ENCODE peak calls at places on chromosomes 13 and 19, in nine cellular contexts. J is lung; L is heart left ventricle; Y is A549; Q is breast epithelium; N is cardiac muscle cell; F is foreskin fibroblast; O is CD4-positive, CD25-positive, alpha-beta regulatory T cell; I is IMR-90. M is an unnamed sample.

GRCh38 chr19:54231077-54231931 is 8.5 kb upstream of the LILRB3 start:
- DNase-seq in J (peak), L (peak), Y (peak), Q (peak), N (peak), F (peak), O (peak), I (peak), M (peak)

GRCh38 chr13:110916671-110917142 is 1.8 kb upstream of the ANKRD10 start:
- DNase-seq in J (no peak), L (no peak), Y (no peak), Q (peak), N (peak), F (peak), O (no peak), I (peak), M (peak)

GRCh38 chr19:18906605-18907519 is 10.9 kb upstream of the CERS1 start:
- DNase-seq in J (no peak), L (no peak), Y (no peak), Q (no peak), N (no peak), F (no peak), O (no peak), I (no peak), M (no peak)

GRCh38 chr13:108342369-108343289 is 73.1 kb downstream of the TNFSF13B start:
- DNase-seq in J (no peak), L (no peak), Y (peak), Q (no peak), N (peak), F (peak), O (peak), I (peak), M (peak)

GRCh38 chr19:34363094-34363493 is 1.9 kb upstream of the GPI start:
- DNase-seq in J (no peak), L (no peak), Y (no peak), Q (no peak), N (no peak), F (no peak), O (no peak), I (no peak), M (no peak)

GRCh38 chr13:50810998-50811397 is 32.5 kb downstream of the DLEU7 start:
- DNase-seq in J (no peak), L (no peak), Y (no peak), Q (no peak), N (no peak), F (no peak), O (no peak), I (no peak), M (no peak)

GRCh38 chr13:73625562-73626339 is 508.5 kb downstream of the KLF12 start:
- DNase-seq in J (no peak), L (no peak), Y (no peak), Q (no peak), N (no peak), F (no peak), O (peak), I (no peak), M (no peak)

GRCh38 chr19:1000095-1000494 is at the start of gene GRIN3B:
- DNase-seq in J (peak), L (peak), Y (peak), Q (no peak), N (peak), F (peak), O (peak), I (peak), M (peak)

GRCh38 chr19:387777-388176 is 21.2 kb downstream of the C2CD4C start:
- DNase-seq in J (no peak), L (no peak), Y (no peak), Q (no peak), N (no peak), F (no peak), O (no peak), I (no peak), M (no peak)

GRCh38 chr13:43684947-43685725 is 101.6 kb downstream of the ENOX1 start:
- DNase-seq in J (no peak), L (no peak), Y (no peak), Q (no peak), N (no peak), F (no peak), O (no peak), I (no peak), M (no peak)

GRCh38 chr19:44643605-44644390 is at the start of gene PVR:
- DNase-seq in J (peak), L (peak), Y (peak), Q (peak), N (peak), F (peak), O (no peak), I (peak), M (peak)

GRCh38 chr19:27918818-27919217 is 1294.1 kb downstream of the UQCRFS1 start:
- DNase-seq in J (no peak), L (no peak), Y (no peak), Q (no peak), N (no peak), F (no peak), O (no peak), I (no peak), M (no peak)

GRCh38 chr19:1290699-1291651 is 5.3 kb downstream of the EFNA2 start:
- DNase-seq in J (no peak), L (no peak), Y (no peak), Q (no peak), N (no peak), F (no peak), O (no peak), I (no peak), M (no peak)

GRCh38 chr13:97974773-97975172 is 21.3 kb downstream of the IPO5 start:
- DNase-seq in J (no peak), L (no peak), Y (no peak), Q (no peak), N (no peak), F (peak), O (no peak), I (no peak), M (peak)

GRCh38 chr19:10230904-10231623 is at the start of gene S1PR2:
- DNase-seq in J (peak), L (peak), Y (peak), Q (peak), N (peak), F (peak), O (peak), I (peak), M (peak)

GRCh38 chr13:59492030-59492636 is 671.6 kb downstream of the DIAPH3 start:
- DNase-seq in J (no peak), L (no peak), Y (no peak), Q (no peak), N (no peak), F (peak), O (no peak), I (peak), M (peak)

GRCh38 chr19:18304496-18305312 is 18.2 kb downstream of the LSM4 start:
- DNase-seq in J (peak), L (peak), Y (no peak), Q (peak), N (peak), F (peak), O (peak), I (peak), M (peak)

GRCh38 chr13:27450921-27451461 is 627 bp upstream of the MTIF3 start:
- DNase-seq in J (peak), L (peak), Y (no peak), Q (peak), N (peak), F (peak), O (peak), I (peak), M (peak)

GRCh38 chr13:99577934-99578917 is 77.0 kb downstream of the TM9SF2 start:
- DNase-seq in J (no peak), L (no peak), Y (no peak), Q (no peak), N (peak), F (peak), O (no peak), I (no peak), M (peak)

GRCh38 chr19:51689751-51690358 is 3.3 kb upstream of the SPACA6 start:
- DNase-seq in J (peak), L (peak), Y (peak), Q (no peak), N (peak), F (peak), O (no peak), I (no peak), M (peak)

GRCh38 chr13:94707400-94708021 is 4.8 kb downstream of the SOX21 start:
- DNase-seq in J (no peak), L (no peak), Y (peak), Q (no peak), N (no peak), F (no peak), O (no peak), I (no peak), M (no peak)

GRCh38 chr19:5073153-5073844 is 104.4 kb downstream of the KDM4B start:
- DNase-seq in J (no peak), L (no peak), Y (no peak), Q (no peak), N (no peak), F (no peak), O (no peak), I (no peak), M (no peak)

GRCh38 chr19:39568604-39569003 is 28.6 kb upstream of the EID2 start:
- DNase-seq in J (no peak), L (no peak), Y (peak), Q (no peak), N (peak), F (peak), O (no peak), I (no peak), M (peak)

GRCh38 chr19:1172353-1173159 is 1.5 kb downstream of the SBNO2 start:
- DNase-seq in J (no peak), L (no peak), Y (no peak), Q (peak), N (peak), F (peak), O (no peak), I (peak), M (peak)

GRCh38 chr19:3464797-3465235 is 15.5 kb downstream of the SMIM24 start:
- DNase-seq in J (no peak), L (no peak), Y (no peak), Q (no peak), N (no peak), F (peak), O (no peak), I (no peak), M (no peak)

GRCh38 chr13:31372454-31372853 is 172.7 kb downstream of the B3GLCT start:
- DNase-seq in J (no peak), L (no peak), Y (no peak), Q (no peak), N (no peak), F (no peak), O (no peak), I (no peak), M (no peak)

GRCh38 chr19:44890366-44891015 is 563 bp upstream of the TOMM40 start:
- DNase-seq in J (peak), L (peak), Y (peak), Q (peak), N (peak), F (peak), O (peak), I (peak), M (peak)

DNA sequence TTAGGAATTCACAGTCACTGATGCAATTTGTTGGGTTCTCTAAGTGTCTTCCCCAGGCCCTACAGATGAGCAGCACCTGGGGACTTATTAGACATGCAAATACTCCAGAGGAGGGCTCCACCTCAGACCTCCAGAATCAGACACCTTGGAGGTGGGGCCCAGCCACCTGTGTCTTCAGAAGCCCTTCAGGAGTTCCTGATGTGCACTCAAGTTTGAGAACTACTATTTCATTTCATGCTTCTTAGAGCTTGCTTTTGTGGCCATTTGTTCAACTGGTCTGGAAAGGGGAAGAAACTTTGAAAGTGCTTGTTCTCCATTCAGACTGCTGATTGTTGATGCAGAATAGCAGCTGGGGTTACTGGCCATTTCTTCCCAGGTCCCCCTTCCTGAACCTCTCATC is 472.0 kb downstream of the COG6 start:
- DNase-seq in J (no peak), L (no peak), Y (no peak), Q (no peak), N (no peak), F (no peak), O (no peak), I (no peak), M (no peak)
- H3K4me3 ChIP-seq in J (no peak), L (no peak), Y (no peak), Q (no peak), N (no peak), F (no peak), O (no peak), I (no peak), M (no peak)

GRCh38 chr19:29810504-29810871 is 1.3 kb upstream of the CCNE1 start:
- DNase-seq in J (no peak), L (no peak), Y (no peak), Q (no peak), N (no peak), F (peak), O (no peak), I (peak), M (peak)
- H3K4me3 ChIP-seq in J (no peak), L (no peak), Y (peak), Q (no peak), N (no peak), F (no peak), O (no peak), I (no peak), M (no peak)

DNA sequence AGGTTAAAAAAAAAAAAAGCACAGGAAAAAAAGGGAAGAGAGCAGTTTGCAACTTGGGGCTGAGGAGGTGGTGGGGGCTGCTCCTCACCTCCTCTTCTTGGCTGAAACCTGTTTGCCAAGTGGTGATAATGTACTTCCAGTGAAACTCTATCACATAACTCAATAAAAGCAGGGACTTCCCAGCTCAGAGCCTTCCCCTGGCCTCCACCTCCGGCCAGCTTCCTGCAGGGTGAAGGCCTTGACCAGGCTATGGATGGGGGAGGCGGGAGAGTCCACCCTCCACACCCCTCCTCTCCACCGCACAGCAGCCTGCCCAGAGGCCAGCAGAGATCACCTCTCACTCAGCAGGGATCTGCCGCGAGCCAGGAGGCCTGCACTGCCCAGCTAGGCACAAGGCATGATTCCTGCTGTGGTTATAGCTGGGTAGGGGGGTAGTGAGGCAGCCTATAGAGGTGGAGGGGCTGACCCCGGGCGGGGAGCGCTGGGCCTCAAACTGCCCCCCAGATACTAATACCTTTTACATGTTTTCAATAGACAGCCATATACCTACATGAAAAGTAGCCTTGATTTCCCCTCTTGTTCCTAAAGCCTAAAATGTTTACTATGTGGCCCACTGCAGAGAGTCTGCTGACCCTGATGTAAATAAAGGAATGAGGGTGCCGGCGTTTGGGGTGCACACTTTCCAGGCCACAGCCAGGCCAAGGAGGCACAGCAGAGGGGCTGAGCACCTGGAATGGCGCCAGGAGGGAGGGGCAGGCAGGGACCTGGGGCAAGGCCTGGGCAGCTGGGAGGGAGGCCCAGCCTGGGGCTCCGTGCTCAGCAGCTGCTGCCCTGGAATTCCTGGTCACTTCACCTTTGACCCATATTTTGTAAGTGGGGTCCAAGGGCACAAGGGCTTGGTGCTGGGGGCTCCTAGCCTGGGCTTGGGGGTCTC is 10.3 kb downstream of the ZNF787 start:
- DNase-seq in J (peak), L (peak), Y (no peak), Q (no peak), N (peak), F (peak), O (no peak), I (peak), M (no peak)
- H3K4me3 ChIP-seq in J (no peak), L (no peak), Y (no peak), Q (no peak), N (no peak), F (no peak), O (no peak), I (no peak), M (no peak)

DNA sequence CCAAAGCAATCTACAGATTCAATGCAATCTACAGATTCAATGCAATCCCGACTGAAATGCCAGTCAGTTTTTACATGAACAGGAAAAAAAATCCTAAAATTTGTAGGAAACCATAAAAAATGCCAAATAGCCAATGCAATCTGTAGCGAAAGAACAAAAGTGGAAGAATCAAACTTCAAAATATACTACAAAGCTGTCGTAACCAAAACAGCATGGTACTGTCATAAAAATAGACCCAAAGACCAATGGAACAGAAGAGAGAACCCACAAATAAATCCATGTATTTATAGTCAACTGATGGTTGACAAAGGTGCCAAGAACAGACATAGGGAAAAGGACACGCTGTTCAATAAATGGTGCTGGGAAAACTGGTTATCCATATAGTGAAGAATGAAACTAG is 17.7 kb downstream of the ZNF829 start:
- DNase-seq in J (no peak), L (no peak), Y (no peak), Q (no peak), N (no peak), F (no peak), O (no peak), I (no peak), M (no peak)
- H3K4me3 ChIP-seq in J (no peak), L (no peak), Y (no peak), Q (no peak), N (no peak), F (no peak), O (peak), I (no peak), M (no peak)

GRCh38 chr19:13010038-13010991 is 15.0 kb downstream of the NFIX start:
- DNase-seq in J (no peak), L (no peak), Y (no peak), Q (no peak), N (peak), F (no peak), O (no peak), I (no peak), M (no peak)
- H3K4me3 ChIP-seq in J (no peak), L (no peak), Y (no peak), Q (no peak), N (no peak), F (no peak), O (no peak), I (no peak), M (no peak)

GRCh38 chr19:13796301-13797057 is 1.2 kb downstream of the ZSWIM4 start:
- DNase-seq in J (peak), L (peak), Y (peak), Q (peak), N (peak), F (peak), O (no peak), I (peak), M (peak)
- H3K4me3 ChIP-seq in J (peak), L (peak), Y (peak), Q (peak), N (peak), F (peak), O (no peak), I (peak), M (peak)

GRCh38 chr19:37719927-37720265 is 335 bp upstream of the ZNF607 start:
- DNase-seq in J (no peak), L (no peak), Y (no peak), Q (no peak), N (no peak), F (no peak), O (no peak), I (no peak), M (no peak)
- H3K4me3 ChIP-seq in J (no peak), L (peak), Y (peak), Q (peak), N (peak), F (peak), O (peak), I (peak), M (peak)

GRCh38 chr13:80161896-80162295 is 179.0 kb downstream of the SPRY2 start:
- DNase-seq in J (no peak), L (no peak), Y (no peak), Q (no peak), N (no peak), F (peak), O (no peak), I (peak), M (no peak)
- H3K4me3 ChIP-seq in J (no peak), L (no peak), Y (no peak), Q (no peak), N (no peak), F (no peak), O (no peak), I (no peak), M (no peak)

M was measured in AG10803.